ENCODE peak calls at places on chromosomes 4 and X, in eight cellular contexts. V is HS-27A; K is ELR; D is stimulated activated CD4-positive, alpha-beta T cell treated with anti-CD3 and anti-CD28 coated beads, Interleukin-15, amount 100 ng/mL, for 1 hour; X is T-helper 2 cell; T is Right ventricle myocardium superior; N is right cardiac atrium; Q is GM12892. Z is an unnamed sample.

GRCh38 chr4:120056249-120056648 is 10.4 kb downstream of the MAD2L1 start:
- DNase-seq in D (no peak), N (no peak), T (no peak), V (no peak), X (no peak), Q (no peak), K (peak; percentile 45), Z (peak; percentile 61)

GRCh38 chr4:26576171-26576829 is 7.6 kb upstream of the TBC1D19 start:
- DNase-seq in N (peak; percentile 16), T (no peak), D (no peak), V (no peak), K (peak; percentile 53), Q (no peak), X (peak; percentile 9), Z (peak; percentile 53)

GRCh38 chr4:56049428-56050212 is 100.9 kb downstream of the CEP135 start:
- DNase-seq in X (peak; percentile 48), V (no peak), K (peak; percentile 25), T (peak; percentile 43), Q (peak; percentile 14), D (no peak), N (peak; percentile 17), Z (peak; percentile 46)

GRCh38 chr4:106201373-106201772 is 114.6 kb downstream of the TBCK start:
- DNase-seq in N (no peak), V (no peak), D (no peak), T (no peak), K (peak; percentile 36), X (peak; percentile 11), Q (no peak), Z (peak; percentile 35)

GRCh38 chrX:100931218-100931924 is 2.7 kb upstream of the XKRX start:
- DNase-seq in T (no peak), Q (no peak), V (no peak), K (peak; percentile 7), D (no peak), X (peak; percentile 65), N (no peak), Z (no peak)

GRCh38 chr4:57023104-57023503 is 44.4 kb downstream of the POLR2B start:
- DNase-seq in V (peak; percentile 92), N (no peak), T (no peak), K (peak; percentile 97), Q (no peak), X (no peak), D (no peak), Z (peak; percentile 89)

GRCh38 chr4:165079476-165079875 is 25.8 kb downstream of the TRIM75 start:
- DNase-seq in D (no peak), N (peak; percentile 40), Q (no peak), V (no peak), T (peak; percentile 55), X (no peak), K (no peak), Z (no peak)

GRCh38 chrX:9745417-9746115 is 20.1 kb downstream of the GPR143 start:
- DNase-seq in N (no peak), K (peak; percentile 63), Q (no peak), V (no peak), X (peak; percentile 56), D (no peak), T (no peak), Z (peak; percentile 80)

GRCh38 chrX:150767045-150767395 is 73.8 kb downstream of the MTMR1 start:
- DNase-seq in N (peak; percentile 48), Q (no peak), T (peak; percentile 48), V (no peak), K (no peak), D (no peak), X (no peak), Z (no peak)

GRCh38 chr4:88018471-88018870 is 11.0 kb downstream of the PKD2 start:
- DNase-seq in V (no peak), Q (no peak), T (peak; percentile 51), N (peak; percentile 53), D (no peak), X (no peak), K (peak; percentile 82), Z (peak; percentile 57)

GRCh38 chrX:87578978-87579377 is 61.4 kb downstream of the KLHL4 start:
- DNase-seq in X (no peak), V (no peak), D (no peak), K (no peak), Q (no peak), N (no peak), T (no peak), Z (peak; percentile 7)

GRCh38 chr4:83561381-83561780 is 25.5 kb downstream of the GPAT3 start:
- DNase-seq in Q (no peak), X (peak; percentile 59), K (peak; percentile 80), T (no peak), D (no peak), N (no peak), V (no peak), Z (peak; percentile 38)

GRCh38 chr4:120004054-120004453 is 62.6 kb downstream of the MAD2L1 start:
- DNase-seq in V (no peak), X (no peak), T (no peak), K (no peak), N (no peak), Q (no peak), D (no peak), Z (no peak)

GRCh38 chr4:20331642-20332041 is 79.9 kb downstream of the SLIT2 start:
- DNase-seq in D (no peak), N (no peak), T (no peak), X (no peak), K (no peak), V (no peak), Q (no peak), Z (no peak)

GRCh38 chr4:184747034-184747830 is 13.3 kb upstream of the CENPU start:
- DNase-seq in T (no peak), X (no peak), K (no peak), V (no peak), N (no peak), Q (no peak), D (no peak), Z (no peak)

GRCh38 chrX:101258260-101258581 is 32.9 kb downstream of the TAF7L start:
- DNase-seq in V (no peak), N (no peak), X (no peak), Q (no peak), D (no peak), T (no peak), K (no peak), Z (no peak)

GRCh38 chr4:74423101-74423500 is 21.8 kb upstream of the AREG start:
- DNase-seq in V (no peak), T (no peak), X (no peak), K (peak; percentile 71), N (peak; percentile 63), Q (no peak), D (no peak), Z (peak; percentile 99)

GRCh38 chr4:26015133-26015651 is 101.2 kb downstream of the SMIM20 start:
- DNase-seq in D (no peak), V (peak; percentile 87), N (peak; percentile 74), X (no peak), K (peak; percentile 76), Q (no peak), T (peak; percentile 87), Z (peak; percentile 85)

GRCh38 chrX:73944582-73944947 is 359.4 kb upstream of the ZCCHC13 start:
- DNase-seq in K (peak; percentile 26), D (no peak), Q (peak; percentile 10), T (no peak), X (peak; percentile 19), V (peak; percentile 23), N (no peak), Z (no peak)

GRCh38 chrX:66902081-66902480 is 263.2 kb upstream of the EDA2R start:
- DNase-seq in N (no peak), T (no peak), X (no peak), V (no peak), Q (no peak), D (no peak), K (no peak), Z (no peak)

GRCh38 chr4:41359836-41360213 is 103.1 kb downstream of the UCHL1 start:
- DNase-seq in Q (no peak), T (no peak), D (no peak), X (no peak), V (no peak), K (no peak), N (peak; percentile 18), Z (no peak)

GRCh38 chrX:153582896-153583295 is 16.0 kb downstream of the CCNQ start:
- DNase-seq in N (peak; percentile 14), D (peak; percentile 44), X (peak; percentile 77), Q (peak; percentile 87), K (peak; percentile 32), T (peak; percentile 62), V (no peak), Z (peak; percentile 34)

GRCh38 chr4:62901101-62901500 is 1508.1 kb downstream of the TECRL start:
- DNase-seq in X (no peak), Q (no peak), T (no peak), N (no peak), D (no peak), V (no peak), K (no peak), Z (no peak)

GRCh38 chrX:12115377-12115776 is 22.9 kb upstream of the FRMPD4 start:
- DNase-seq in Q (no peak), D (no peak), T (no peak), K (peak; percentile 38), X (no peak), N (no peak), V (no peak), Z (peak; percentile 1)

Z was measured in mesenchymal stem cell.